ENCODE peak calls at places on chromosome 16, in four cellular contexts. Q, F, M and R are unnamed samples.
A peak's percentile ranks its signal among the peaks of the same experiment; 100 is the strongest.

GRCh38 chr16:85048921-85049562 is 21.4 kb downstream of the KIAA0513 start:
- DNase-seq in Q (peak; percentile 74), M (peak; percentile 57), F (no peak), R (peak; percentile 97)

GRCh38 chr16:1713933-1714332 is 7.9 kb downstream of the MAPK8IP3 start:
- DNase-seq in M (no peak), F (no peak), Q (no peak), R (no peak)

GRCh38 chr16:86171329-86171728 is 272.4 kb downstream of the IRF8 start:
- DNase-seq in M (no peak), F (peak; percentile 88), Q (no peak), R (no peak)

GRCh38 chr16:69924777-69925191 is 26.4 kb upstream of the CLEC18A start:
- DNase-seq in Q (no peak), M (peak; percentile 58), F (peak; percentile 55), R (no peak)

GRCh38 chr16:5791011-5791410 is 693.4 kb upstream of the EEF2KMT start:
- DNase-seq in F (no peak), Q (no peak), M (no peak), R (no peak)

GRCh38 chr16:48231675-48232214 is 12.4 kb upstream of the LONP2 start:
- DNase-seq in F (peak; percentile 2), M (no peak), Q (no peak), R (peak; percentile 8)

GRCh38 chr16:68590201-68590994 is 51.3 kb downstream of the ZFP90 start:
- DNase-seq in F (no peak), Q (peak; percentile 68), M (no peak), R (peak; percentile 3)

GRCh38 chr16:54239441-54239840 is 47.1 kb downstream of the IRX3 start:
- DNase-seq in Q (no peak), M (peak; percentile 47), F (no peak), R (no peak)

GRCh38 chr16:87416826-87417471 is 24.8 kb downstream of the MAP1LC3B start:
- DNase-seq in Q (peak; percentile 39), F (no peak), M (no peak), R (no peak)

GRCh38 chr16:81940781-81941560 is 70.3 kb downstream of the SDR42E1 start:
- DNase-seq in M (no peak), F (peak; percentile 2), Q (no peak), R (no peak)

GRCh38 chr16:82864332-82865040 is 237.7 kb downstream of the CDH13 start:
- DNase-seq in Q (no peak), F (no peak), M (no peak), R (no peak)

DNA sequence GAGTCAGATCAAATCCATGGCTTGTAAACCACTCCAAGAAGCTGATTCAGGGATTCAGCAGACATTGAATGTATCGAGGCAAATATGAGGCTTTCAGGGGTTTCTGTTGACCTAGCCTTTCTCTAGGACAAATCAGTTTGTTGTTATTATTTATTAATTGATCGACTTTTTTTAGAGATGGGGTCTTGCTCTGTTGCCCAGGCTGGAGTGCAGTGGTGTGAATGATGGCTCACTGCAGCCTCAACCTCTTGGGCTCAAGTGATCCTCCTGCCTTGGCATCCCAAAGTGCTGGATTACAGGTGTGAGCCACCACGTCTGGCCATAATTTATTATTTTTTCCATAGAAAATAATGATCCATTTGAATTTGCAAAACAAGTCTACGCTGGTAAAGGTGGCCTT is 27.0 kb downstream of the LAT start:
- DNase-seq in M (no peak), F (no peak), Q (no peak), R (no peak)
- H3K27ac ChIP-seq in M (no peak overlapping the region), F (no peak overlapping the region), Q (no peak overlapping the region), R (no peak overlapping the region)

DNA sequence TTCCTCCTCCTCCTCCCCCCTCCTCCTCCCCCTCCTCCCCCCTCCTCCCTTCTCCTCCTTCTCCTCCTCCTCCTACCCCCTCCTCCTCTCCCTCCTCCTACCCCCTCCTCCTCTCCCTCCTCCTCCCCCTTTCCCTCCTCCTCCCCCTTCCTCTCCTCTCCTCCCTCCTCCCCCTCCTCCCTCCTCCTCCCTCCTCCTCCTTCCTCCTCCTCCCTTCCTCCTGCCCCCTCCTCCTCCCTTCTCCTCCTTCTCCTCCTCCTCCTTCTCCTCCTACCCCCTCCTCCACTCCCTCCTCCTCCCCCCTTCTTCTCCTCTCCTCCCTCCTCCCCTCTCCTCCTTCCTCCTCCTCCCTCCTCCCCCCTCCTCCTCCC is 6.6 kb upstream of the PDP2 start:
- DNase-seq in M (no peak), Q (no peak), F (no peak), R (no peak)
- H3K27ac ChIP-seq in M (no peak overlapping the region), Q (no peak overlapping the region), F (peak overlapping the region; percentile 82), R (no peak overlapping the region)

DNA sequence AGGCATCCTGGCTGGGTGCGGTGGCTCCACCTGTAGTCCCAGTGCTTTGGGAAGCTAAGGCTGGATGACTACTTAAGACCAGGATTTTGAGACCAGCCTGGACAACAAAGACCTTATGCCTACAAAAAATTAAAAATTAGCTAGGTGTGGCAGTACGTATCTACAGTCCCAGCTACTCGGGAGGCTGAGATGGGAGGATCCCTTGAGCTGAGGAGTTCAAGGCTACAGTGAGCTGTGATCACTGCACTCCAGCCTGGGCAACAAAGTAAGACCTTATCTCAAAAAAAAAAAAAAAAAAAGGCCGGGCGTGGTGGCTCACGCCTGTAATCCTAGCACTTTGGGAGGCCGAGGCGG is 6.1 kb downstream of the MVP start:
- DNase-seq in Q (no peak), M (no peak), F (no peak), R (no peak)
- H3K27ac ChIP-seq in Q (peak overlapping the region; percentile 91), M (no peak overlapping the region), F (peak overlapping the region; percentile 99), R (peak overlapping the region; percentile 76)

GRCh38 chr16:89352091-89352681 is 134.7 kb downstream of the ZNF778 start:
- DNase-seq in Q (peak; percentile 38), M (no peak), F (no peak), R (no peak)

GRCh38 chr16:89351645-89352044 is 134.1 kb downstream of the ZNF778 start:
- DNase-seq in Q (no peak), M (no peak), F (no peak), R (no peak)

GRCh38 chr16:89347807-89348206 is 130.3 kb downstream of the ZNF778 start:
- DNase-seq in F (no peak), Q (no peak), M (no peak), R (no peak)

GRCh38 chr16:89350701-89351380 is 133.3 kb downstream of the ZNF778 start:
- DNase-seq in F (no peak), M (no peak), Q (no peak), R (no peak)

GRCh38 chr16:89349947-89350633 is 132.6 kb downstream of the ZNF778 start:
- DNase-seq in Q (no peak), F (no peak), M (no peak), R (no peak)
- H3K27ac ChIP-seq in Q (no peak overlapping the region), F (no peak overlapping the region), M (peak overlapping the region; percentile 5), R (no peak overlapping the region)

DNA sequence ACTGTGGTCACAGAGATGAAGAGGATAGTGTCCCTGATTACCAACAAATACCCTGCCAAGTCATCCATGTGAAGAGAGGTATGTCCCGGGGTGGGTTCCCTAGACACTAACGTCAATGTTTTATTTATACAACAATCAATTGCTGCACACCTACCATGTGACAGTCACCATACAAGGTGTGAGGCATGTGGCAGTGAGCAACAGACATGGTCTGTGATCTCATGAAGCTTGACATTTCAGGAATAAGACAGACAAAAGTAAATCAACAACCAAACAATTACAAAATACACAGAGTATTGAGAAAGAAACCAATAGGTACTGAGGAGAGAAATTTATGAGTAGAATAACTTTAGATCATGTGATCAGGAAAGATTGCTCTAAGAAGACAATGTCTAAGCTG is 268.6 kb downstream of the MRTFB start:
- DNase-seq in F (no peak), Q (no peak), M (no peak), R (no peak)
- H3K27ac ChIP-seq in F (no peak overlapping the region), Q (no peak overlapping the region), M (no peak overlapping the region), R (no peak overlapping the region)

GRCh38 chr16:15605869-15606520 is 37.0 kb downstream of the MARF1 start:
- DNase-seq in M (no peak), F (no peak), Q (no peak), R (peak; percentile 57)

GRCh38 chr16:15609286-15609649 is 33.7 kb downstream of the MARF1 start:
- DNase-seq in Q (no peak), F (no peak), M (no peak), R (no peak)

GRCh38 chr16:15606521-15607220 is 36.3 kb downstream of the MARF1 start:
- DNase-seq in M (no peak), Q (no peak), F (no peak), R (no peak)

GRCh38 chr16:15608398-15609285 is 34.3 kb downstream of the MARF1 start:
- DNase-seq in F (peak; percentile 18), Q (no peak), M (no peak), R (no peak)

DNA sequence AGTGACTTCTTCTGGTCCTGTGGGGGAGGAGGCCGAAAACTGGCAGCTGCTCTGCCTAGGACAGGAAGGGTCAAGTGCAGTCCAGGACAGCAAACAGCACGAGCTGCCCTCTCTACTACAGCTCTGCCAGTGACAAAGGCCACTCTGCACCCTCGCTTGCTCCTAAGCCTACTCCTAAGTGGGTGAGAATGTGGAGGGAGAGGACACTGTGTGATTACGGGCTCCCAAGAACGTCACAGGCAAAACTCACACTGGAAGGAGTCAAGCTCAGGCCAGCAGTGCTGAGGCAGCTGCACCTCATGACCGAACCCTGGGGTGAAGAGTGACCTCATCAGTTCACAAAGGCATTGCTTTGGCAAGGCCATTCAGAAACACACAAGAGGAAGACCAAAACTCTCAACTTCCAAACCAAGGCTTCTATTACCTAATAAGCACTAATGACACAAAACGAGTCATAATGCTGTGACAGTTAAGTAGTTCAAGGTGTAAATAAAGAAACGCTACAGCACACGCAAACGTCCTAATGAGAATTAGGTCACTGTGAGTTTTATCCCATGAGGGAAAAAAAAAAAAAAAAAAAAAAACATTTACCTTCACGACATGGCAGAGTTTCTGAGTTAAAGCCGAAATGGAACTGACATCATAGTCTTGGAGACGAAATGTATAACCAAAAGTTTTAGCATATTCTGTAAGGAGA is 35.1 kb downstream of the MARF1 start:
- DNase-seq in Q (no peak), F (peak; percentile 18), M (peak; percentile 97), R (no peak)
- H3K27ac ChIP-seq in Q (no peak overlapping the region), F (peak overlapping the region; percentile 55), M (peak overlapping the region; percentile 87), R (no peak overlapping the region)

GRCh38 chr16:31460582-31461002 is 1.3 kb downstream of the ARMC5 start:
- DNase-seq in Q (no peak), M (no peak), F (peak; percentile 32), R (no peak)
- H3K27ac ChIP-seq in Q (peak overlapping the region; percentile 67), M (peak overlapping the region; percentile 85), F (peak overlapping the region; percentile 74), R (no peak overlapping the region)

GRCh38 chr16:72847187-72848044 is 200.5 kb downstream of the ZFHX3 start:
- DNase-seq in Q (no peak), F (no peak), M (no peak), R (peak; percentile 42)

GRCh38 chr16:72850021-72850420 is 197.9 kb downstream of the ZFHX3 start:
- DNase-seq in M (no peak), Q (no peak), F (no peak), R (no peak)

GRCh38 chr16:72848759-72849664 is 198.9 kb downstream of the ZFHX3 start:
- DNase-seq in Q (peak; percentile 78), F (peak; percentile 65), M (peak; percentile 72), R (peak; percentile 66)

GRCh38 chr16:72846594-72846993 is 201.3 kb downstream of the ZFHX3 start:
- DNase-seq in M (no peak), Q (no peak), F (no peak), R (no peak)

DNA sequence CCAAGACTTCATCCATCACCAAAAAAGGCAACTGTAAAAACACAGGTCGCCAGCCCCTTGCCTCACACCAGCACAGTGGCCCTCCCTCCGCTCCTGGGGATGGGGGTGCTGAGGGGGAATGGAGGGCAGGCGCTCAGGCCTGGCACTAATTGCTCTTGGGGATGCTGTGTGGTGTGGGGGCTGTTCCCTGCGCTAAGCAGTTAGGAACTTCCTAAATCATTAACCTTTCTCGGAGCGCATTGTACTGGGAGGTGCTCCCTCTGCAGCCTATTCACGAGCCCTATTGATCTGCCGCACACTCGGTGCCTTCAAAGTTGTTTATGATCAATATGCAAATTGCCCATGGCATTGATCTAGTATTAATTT is 199.9 kb downstream of the ZFHX3 start:
- DNase-seq in F (no peak), M (no peak), Q (no peak), R (no peak)
- H3K27ac ChIP-seq in F (no peak overlapping the region), M (peak overlapping the region; percentile 77), Q (peak overlapping the region; percentile 66), R (no peak overlapping the region)